ENCODE peak calls at places on chromosomes 5 and 9, in seven cellular contexts. H, A, Y, O, Z, N and B are unnamed samples.

GRCh38 chr5:177611446-177612214 is 11.7 kb downstream of the B4GALT7 start:
- DNase-seq in Y (no peak), N (no peak), A (no peak), Z (no peak), O (no peak), H (no peak), B (no peak)

GRCh38 chr9:28120241-28121025 is 547.2 kb upstream of the C9orf72 start:
- DNase-seq in H (no peak), N (no peak), Z (no peak), Y (no peak), A (no peak), O (no peak), B (peak; percentile 53)

GRCh38 chr5:106154280-106154716 is 1516.4 kb downstream of the EFNA5 start:
- DNase-seq in N (no peak), A (no peak), H (no peak), Z (no peak), Y (no peak), O (peak; percentile 58), B (no peak)

GRCh38 chr5:158881076-158881880 is 218.4 kb downstream of the EBF1 start:
- DNase-seq in Z (no peak), N (peak; percentile 58), Y (no peak), A (no peak), O (no peak), H (no peak), B (no peak)

GRCh38 chr9:89576404-89576824 is 28.4 kb upstream of the GADD45G start:
- DNase-seq in O (no peak), Z (no peak), A (no peak), N (peak; percentile 61), H (no peak), Y (peak; percentile 46), B (peak; percentile 48)

GRCh38 chr5:11903614-11904269 is 504 bp downstream of the CTNND2 start:
- DNase-seq in Y (no peak), Z (no peak), A (no peak), N (no peak), H (peak; percentile 49), O (peak; percentile 79), B (no peak)

GRCh38 chr5:44952376-44952775 is 143.6 kb downstream of the MRPS30 start:
- DNase-seq in Y (peak; percentile 12), Z (no peak), O (no peak), N (peak; percentile 74), A (no peak), H (no peak), B (peak; percentile 54)

GRCh38 chr9:27539479-27540441 is 10.1 kb upstream of the MOB3B start:
- DNase-seq in Y (peak; percentile 85), A (no peak), Z (no peak), N (no peak), O (no peak), H (no peak), B (no peak)

GRCh38 chr5:91384671-91385430 is 1.7 kb upstream of the ARRDC3 start:
- DNase-seq in N (peak; percentile 95), O (no peak), H (no peak), Z (no peak), A (no peak), Y (peak; percentile 94), B (peak; percentile 94)

GRCh38 chr9:136533775-136534157 is 12.1 kb downstream of the NOTCH1 start:
- DNase-seq in Y (no peak), Z (peak; percentile 58), H (no peak), N (no peak), A (peak; percentile 68), O (no peak), B (no peak)

GRCh38 chr9:27108981-27109541 is at the start of gene TEK:
- DNase-seq in O (peak; percentile 50), A (no peak), Z (no peak), N (no peak), H (no peak), Y (peak; percentile 55), B (peak; percentile 85)

GRCh38 chr5:88674262-88675158 is 208.5 kb downstream of the MEF2C start:
- DNase-seq in O (peak; percentile 70), Y (no peak), N (no peak), A (no peak), Z (no peak), H (peak; percentile 89), B (no peak)

GRCh38 chr5:151186052-151186451 is 28.5 kb upstream of the ANXA6 start:
- DNase-seq in Y (no peak), H (no peak), Z (no peak), O (peak; percentile 19), N (no peak), A (no peak), B (no peak)

GRCh38 chr5:1185038-1185651 is 16.2 kb upstream of the SLC6A19 start:
- DNase-seq in Z (no peak), A (no peak), H (no peak), N (no peak), O (no peak), Y (no peak), B (no peak)

GRCh38 chr9:134509306-134509705 is 132.3 kb upstream of the COL5A1 start:
- DNase-seq in A (no peak), H (no peak), Y (no peak), O (no peak), Z (no peak), N (no peak), B (peak; percentile 18)

GRCh38 chr9:97853844-97854695 is 1.0 kb downstream of the FOXE1 start:
- DNase-seq in N (no peak), H (no peak), Z (no peak), O (no peak), Y (no peak), A (peak; percentile 27), B (no peak)